ENCODE peak calls at places on chromosomes 11 and 22, in eight cellular contexts. W, Q, J, B, X, E, Y and L are unnamed samples.
A peak's percentile ranks its signal among the peaks of the same experiment; 100 is the strongest.

GRCh38 chr11:134328433-134328832 is 3.4 kb upstream of the GLB1L2 start:
- DNase-seq in Y (no peak), E (no peak), W (no peak), J (no peak), X (no peak), B (no peak), Q (no peak), L (no peak)

GRCh38 chr22:28366856-28367255 is 312.8 kb downstream of the TTC28 start:
- DNase-seq in W (no peak), X (no peak), B (no peak), J (no peak), Y (no peak), Q (no peak), E (no peak), L (no peak)

GRCh38 chr11:2691355-2691761 is 8.4 kb downstream of the KCNQ1OT1 start:
- DNase-seq in Q (no peak), J (no peak), W (no peak), B (no peak), E (no peak), Y (no peak), X (no peak), L (peak; percentile 10)

GRCh38 chr22:21984793-21985192 is 2.2 kb upstream of the TOP3B start:
- DNase-seq in Y (no peak), J (no peak), Q (peak; percentile 18), B (no peak), W (peak; percentile 35), X (no peak), E (peak; percentile 5), L (no peak)

GRCh38 chr11:120030411-120030810 is 107.5 kb downstream of the TRIM29 start:
- DNase-seq in Y (no peak), Q (no peak), W (no peak), J (no peak), E (no peak), B (peak; percentile 36), X (no peak), L (no peak)

GRCh38 chr11:129447654-129448239 is 72.1 kb downstream of the BARX2 start:
- DNase-seq in E (no peak), W (no peak), J (no peak), B (no peak), Q (no peak), Y (no peak), X (no peak), L (no peak)

GRCh38 chr22:45216133-45217003 is 24.3 kb downstream of the KIAA0930 start:
- DNase-seq in X (no peak), J (no peak), Q (no peak), E (no peak), B (no peak), Y (peak; percentile 77), W (no peak), L (no peak)

GRCh38 chr22:36986242-36986821 is 32.9 kb downstream of the TST start:
- DNase-seq in E (no peak), B (no peak), W (no peak), Q (no peak), X (no peak), J (peak; percentile 38), Y (peak; percentile 64), L (no peak)

GRCh38 chr11:64449381-64450167 is 90.6 kb downstream of the RPS6KA4 start:
- DNase-seq in Y (peak; percentile 91), Q (peak; percentile 57), E (no peak), B (peak; percentile 83), X (peak; percentile 64), W (peak; percentile 53), J (peak; percentile 78), L (no peak)

GRCh38 chr11:47607380-47607779 is 13.2 kb upstream of the C1QTNF4 start:
- DNase-seq in J (no peak), X (no peak), E (peak; percentile 48), Q (no peak), Y (no peak), B (no peak), W (peak; percentile 30), L (no peak)

GRCh38 chr11:12430912-12431311 is 53.5 kb downstream of the PARVA start:
- DNase-seq in Y (no peak), W (peak; percentile 90), B (no peak), E (no peak), X (peak; percentile 81), Q (peak; percentile 92), J (no peak), L (no peak)

GRCh38 chr22:43401661-43402060 is 10.2 kb upstream of the MPPED1 start:
- DNase-seq in E (no peak), Y (no peak), B (no peak), X (no peak), Q (no peak), W (no peak), J (no peak), L (no peak)

GRCh38 chr11:80960331-80961095 is 1519.7 kb upstream of the TENM4 start:
- DNase-seq in Y (no peak), X (no peak), W (no peak), Q (peak; percentile 61), J (no peak), E (no peak), B (no peak), L (no peak)

GRCh38 chr11:46279393-46280099 is 2.1 kb downstream of the CREB3L1 start:
- DNase-seq in X (peak; percentile 69), Y (peak; percentile 57), B (no peak), J (no peak), W (no peak), E (no peak), Q (no peak), L (no peak)

GRCh38 chr11:16787035-16787744 is 48.7 kb downstream of the C11orf58 start:
- DNase-seq in X (no peak), J (no peak), W (peak; percentile 36), B (no peak), Y (no peak), Q (peak; percentile 73), E (no peak), L (no peak)

GRCh38 chr11:92828576-92828975 is 140.9 kb upstream of the MTNR1B start:
- DNase-seq in B (peak; percentile 45), Y (no peak), E (no peak), J (no peak), X (no peak), W (no peak), Q (no peak), L (no peak)

GRCh38 chr11:65774525-65775306 is 6.1 kb downstream of the AP5B1 start:
- DNase-seq in Y (no peak), B (peak; percentile 27), W (no peak), J (no peak), E (no peak), X (no peak), Q (no peak), L (peak; percentile 39)

GRCh38 chr22:37203354-37204044 is 8.8 kb downstream of the SSTR3 start:
- DNase-seq in W (no peak), Q (no peak), Y (no peak), J (no peak), B (no peak), E (no peak), X (peak; percentile 12), L (peak; percentile 48)